ENCODE peak calls at places on chromosome 7, in four cellular contexts. T, Y, R and L are unnamed samples.

GRCh38 chr7:21426958-21427860 is 674 bp upstream of the SP4 start:
- DNase-seq in T (peak), Y (peak), R (peak), L (peak)

GRCh38 chr7:43112941-43113621 is 634 bp downstream of the HECW1 start:
- DNase-seq in T (no peak), Y (peak), R (no peak), L (no peak)

GRCh38 chr7:108000875-108001758 is 1.8 kb downstream of the LAMB1 start:
- DNase-seq in T (no peak), Y (peak), R (no peak), L (no peak)

GRCh38 chr7:29239638-29240037 is 45.1 kb downstream of the CHN2 start:
- DNase-seq in T (no peak), Y (peak), R (no peak), L (no peak)

GRCh38 chr7:42232275-42232674 is 4.7 kb downstream of the GLI3 start:
- DNase-seq in T (no peak), Y (no peak), R (no peak), L (no peak)

GRCh38 chr7:142496545-142496991 is 238.7 kb upstream of the PRSS58 start:
- DNase-seq in T (no peak), Y (no peak), R (peak), L (peak)

GRCh38 chr7:1291846-1292765 is 59.4 kb downstream of the UNCX start:
- DNase-seq in T (no peak), Y (no peak), R (no peak), L (no peak)

GRCh38 chr7:1169409-1170368 is 9.7 kb upstream of the ZFAND2A start:
- DNase-seq in T (no peak), Y (peak), R (no peak), L (peak)

GRCh38 chr7:47371733-47372368 is 210.1 kb downstream of the TNS3 start:
- DNase-seq in T (no peak), Y (peak), R (no peak), L (no peak)

GRCh38 chr7:39951156-39951942 is 1.3 kb downstream of the CDK13 start:
- DNase-seq in T (no peak), Y (peak), R (no peak), L (peak)

GRCh38 chr7:129553861-129554530 is 51.7 kb downstream of the SMKR1 start:
- DNase-seq in T (no peak), Y (no peak), R (no peak), L (peak)

GRCh38 chr7:137961200-137962177 is 40.4 kb downstream of the CREB3L2 start:
- DNase-seq in T (no peak), Y (no peak), R (no peak), L (peak)

GRCh38 chr7:130114776-130115175 is 44.4 kb downstream of the KLHDC10 start:
- DNase-seq in T (no peak), Y (no peak), R (peak), L (no peak)

GRCh38 chr7:94338921-94339371 is 55.7 kb upstream of the COL1A2 start:
- DNase-seq in T (no peak), Y (no peak), R (no peak), L (no peak)

GRCh38 chr7:127588697-127589482 is 679 bp downstream of the ARF5 start:
- DNase-seq in T (no peak), Y (peak), R (peak), L (no peak)

GRCh38 chr7:106045139-106045538 is 67.0 kb downstream of the SYPL1 start:
- DNase-seq in T (no peak), Y (no peak), R (no peak), L (no peak)

GRCh38 chr7:124489925-124490324 is 275.7 kb downstream of the GPR37 start:
- DNase-seq in T (no peak), Y (no peak), R (no peak), L (no peak)

GRCh38 chr7:104061652-104062051 is 72.2 kb upstream of the RELN start:
- DNase-seq in T (no peak), Y (no peak), R (no peak), L (no peak)

GRCh38 chr7:105934577-105935185 is 28.4 kb upstream of the CDHR3 start:
- DNase-seq in T (no peak), Y (no peak), R (peak), L (no peak)

GRCh38 chr7:139798221-139798620 is 20.4 kb upstream of the HIPK2 start:
- DNase-seq in T (no peak), Y (no peak), R (no peak), L (no peak)
- H3K27ac ChIP-seq in T (no peak), Y (no peak), R (no peak), L (no peak)

GRCh38 chr7:50552921-50553320 is 12.3 kb downstream of the DDC start:
- DNase-seq in T (no peak), Y (no peak), R (no peak), L (no peak)
- TF ChIP-seq REST in T (peak), Y (peak), R (peak), L (peak)

DNA sequence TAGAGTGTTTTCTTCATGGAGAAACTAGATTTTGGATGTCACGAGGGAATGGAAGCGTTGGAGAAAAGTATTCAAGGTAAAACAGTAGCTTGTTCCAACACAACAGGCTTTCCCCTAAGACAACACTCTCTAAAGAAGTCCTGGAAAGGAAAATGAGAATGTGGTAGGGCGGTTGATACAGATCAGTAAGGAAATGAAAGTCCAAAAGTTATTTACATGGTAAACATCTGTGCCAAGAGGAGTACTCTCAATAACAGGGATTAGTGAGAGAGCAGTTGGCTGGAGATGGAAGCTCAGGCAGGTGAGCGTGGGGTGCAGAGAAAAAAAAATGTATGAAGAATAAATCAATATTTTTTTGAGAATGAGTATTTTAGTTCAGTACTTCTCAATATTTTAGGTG is 1177.3 kb upstream of the C7orf33 start:
- DNase-seq in T (no peak), Y (no peak), R (no peak), L (no peak)
- H3K27ac ChIP-seq in T (no peak), Y (peak), R (no peak), L (no peak)

GRCh38 chr7:33678675-33679335 is 226.5 kb upstream of the BMPER start:
- DNase-seq in T (no peak), Y (no peak), R (no peak), L (no peak)
- TF ChIP-seq REST in T (no peak), Y (no peak), R (no peak), L (no peak)

DNA sequence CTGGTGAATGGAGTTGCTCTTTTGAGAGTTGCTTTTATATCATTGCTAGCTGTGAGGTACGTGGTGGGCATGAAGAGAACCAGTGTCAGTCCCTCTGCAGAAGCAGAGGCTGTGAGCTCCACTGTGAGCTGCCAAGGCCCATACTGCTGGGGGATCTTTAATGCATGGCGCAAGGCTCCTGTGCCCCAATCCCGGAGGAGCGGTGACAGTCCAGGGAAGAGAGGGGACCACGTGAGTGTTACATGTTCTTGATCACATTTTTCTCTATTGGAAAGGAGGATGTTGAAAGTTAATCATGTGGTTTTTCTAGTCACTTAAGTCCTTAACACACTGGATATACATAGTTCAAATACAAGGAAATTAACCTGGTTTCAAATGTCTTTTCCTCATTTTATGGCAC is 393.5 kb upstream of the GALNT17 start:
- DNase-seq in T (no peak), Y (no peak), R (no peak), L (no peak)
- H3K27ac ChIP-seq in T (no peak), Y (no peak), R (no peak), L (no peak)

GRCh38 chr7:86968618-86969017 is 90.8 kb downstream of the ELAPOR2 start:
- DNase-seq in T (no peak), Y (no peak), R (no peak), L (no peak)
- TF ChIP-seq REST in T (no peak), Y (no peak), R (no peak), L (no peak)

GRCh38 chr7:15566476-15566875 is 4.7 kb upstream of the AGMO start:
- DNase-seq in T (no peak), Y (no peak), R (no peak), L (no peak)

GRCh38 chr7:15558747-15559146 is 3.1 kb downstream of the AGMO start:
- DNase-seq in T (no peak), Y (no peak), R (no peak), L (no peak)

GRCh38 chr7:15560968-15561367 is 847 bp downstream of the AGMO start:
- DNase-seq in T (no peak), Y (no peak), R (no peak), L (no peak)

GRCh38 chr7:15557686-15558085 is 4.1 kb downstream of the AGMO start:
- DNase-seq in T (no peak), Y (no peak), R (no peak), L (no peak)

DNA sequence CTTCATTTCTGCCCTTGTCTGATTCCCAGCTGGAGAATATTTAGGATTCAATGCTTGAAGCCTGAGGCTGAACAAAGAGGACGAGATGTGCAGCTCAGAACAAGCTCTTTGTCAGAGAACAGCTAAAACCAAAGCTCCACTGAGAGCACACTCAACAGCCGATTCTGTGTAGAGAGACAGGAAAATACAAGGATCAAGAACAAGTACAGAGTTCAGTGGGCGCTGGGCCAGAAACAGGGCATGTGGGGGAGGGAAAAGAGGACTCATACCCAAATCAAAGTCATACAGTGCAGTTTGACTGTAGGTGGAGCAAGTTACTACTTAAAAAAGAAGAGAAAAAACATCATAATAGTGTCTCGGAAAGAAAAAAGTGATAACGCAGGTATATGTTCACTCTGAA is at the start of gene AGMO:
- DNase-seq in T (no peak), Y (no peak), R (no peak), L (no peak)
- H3K27ac ChIP-seq in T (no peak), Y (peak), R (no peak), L (no peak)

GRCh38 chr7:155052982-155053381 is 17.1 kb upstream of the HTR5A start:
- DNase-seq in T (no peak), Y (no peak), R (no peak), L (no peak)
- TF ChIP-seq REST in T (no peak), Y (no peak), R (no peak), L (no peak)

DNA sequence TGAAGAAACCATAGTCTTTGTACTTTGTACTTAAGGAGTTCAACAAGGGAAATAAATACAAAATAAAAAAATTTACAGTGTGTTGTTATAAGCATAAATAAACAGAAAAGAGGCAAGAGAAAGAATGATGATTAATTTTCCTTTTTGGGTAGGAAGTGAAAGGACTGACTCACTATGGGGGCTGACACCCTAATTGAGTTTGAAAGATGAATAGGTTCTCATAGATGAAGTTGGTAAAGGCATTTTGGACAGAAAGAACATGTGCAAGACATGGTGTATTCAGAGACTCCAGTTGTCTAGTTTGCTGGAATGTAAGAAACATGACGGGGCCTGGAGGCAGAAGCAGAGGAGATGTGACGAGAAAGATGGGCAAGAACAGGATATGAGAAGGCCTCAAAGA is 83.7 kb downstream of the VPS50 start:
- DNase-seq in T (no peak), Y (no peak), R (no peak), L (no peak)
- H3K27ac ChIP-seq in T (no peak), Y (no peak), R (no peak), L (no peak)